ENCODE peak calls at places on chromosomes 5 and 9, in seven cellular contexts. L is NB4, J is BJ, Z is cardiac fibroblast, F is heart left ventricle, K is A549, G is body of pancreas. I is an unnamed sample.

GRCh38 chr9:107489687-107490605 is at the start of gene KLF4:
- DNase-seq in L (peak; percentile 92), J (peak; percentile 47), Z (peak; percentile 98), F (peak; percentile 93), K (peak; percentile 79), G (peak; percentile 93), I (peak; percentile 92)

GRCh38 chr5:11407553-11408145 is 496.6 kb downstream of the CTNND2 start:
- DNase-seq in L (no peak), J (no peak), Z (no peak), F (no peak), K (no peak), G (no peak), I (no peak)

GRCh38 chr5:6222121-6222520 is 156.2 kb downstream of the MED10 start:
- DNase-seq in L (no peak), J (no peak), Z (no peak), F (no peak), K (no peak), G (no peak), I (no peak)

GRCh38 chr5:156956321-156956720 is 6.7 kb downstream of the TIMD4 start:
- DNase-seq in L (no peak), J (no peak), Z (no peak), F (no peak), K (no peak), G (no peak), I (no peak)

GRCh38 chr5:55896663-55897062 is 45.5 kb downstream of the IL31RA start:
- DNase-seq in L (no peak), J (no peak), Z (peak; percentile 59), F (no peak), K (no peak), G (no peak), I (peak; percentile 44)

GRCh38 chr5:168341178-168341577 is 49.7 kb downstream of the WWC1 start:
- DNase-seq in L (no peak), J (no peak), Z (no peak), F (no peak), K (no peak), G (no peak), I (no peak)

GRCh38 chr5:58934629-58935097 is 351.8 kb downstream of the RAB3C start:
- DNase-seq in L (no peak), J (no peak), Z (no peak), F (no peak), K (no peak), G (no peak), I (peak; percentile 70)

GRCh38 chr5:34991486-34992238 is 56.1 kb downstream of the AGXT2 start:
- DNase-seq in L (no peak), J (no peak), Z (peak; percentile 21), F (no peak), K (no peak), G (no peak), I (peak; percentile 17)

GRCh38 chr9:32603914-32604852 is 31.2 kb upstream of the NDUFB6 start:
- DNase-seq in L (no peak), J (no peak), Z (no peak), F (no peak), K (peak; percentile 41), G (no peak), I (peak; percentile 21)

GRCh38 chr5:180875860-180876426 is 14.9 kb upstream of the ZFP62 start:
- DNase-seq in L (no peak), J (no peak), Z (no peak), F (no peak), K (no peak), G (no peak), I (no peak)

GRCh38 chr5:180872419-180872818 is 11.3 kb upstream of the ZFP62 start:
- DNase-seq in L (no peak), J (no peak), Z (no peak), F (no peak), K (no peak), G (no peak), I (no peak)

GRCh38 chr5:180870669-180871068 is 9.6 kb upstream of the ZFP62 start:
- DNase-seq in L (no peak), J (no peak), Z (no peak), F (no peak), K (no peak), G (no peak), I (no peak)

GRCh38 chr5:180873628-180874520 is 12.8 kb upstream of the ZFP62 start:
- DNase-seq in L (peak; percentile 92), J (no peak), Z (peak; percentile 20), F (peak; percentile 36), K (no peak), G (peak; percentile 71), I (peak; percentile 42)

GRCh38 chr5:180874804-180875582 is 13.9 kb upstream of the ZFP62 start:
- DNase-seq in L (no peak), J (no peak), Z (no peak), F (no peak), K (no peak), G (peak; percentile 30), I (no peak)
- TF ChIP-seq CTCF in L (no peak), J (no peak), Z (no peak), F (no peak), K (no peak), G (no peak), I (no peak)

DNA sequence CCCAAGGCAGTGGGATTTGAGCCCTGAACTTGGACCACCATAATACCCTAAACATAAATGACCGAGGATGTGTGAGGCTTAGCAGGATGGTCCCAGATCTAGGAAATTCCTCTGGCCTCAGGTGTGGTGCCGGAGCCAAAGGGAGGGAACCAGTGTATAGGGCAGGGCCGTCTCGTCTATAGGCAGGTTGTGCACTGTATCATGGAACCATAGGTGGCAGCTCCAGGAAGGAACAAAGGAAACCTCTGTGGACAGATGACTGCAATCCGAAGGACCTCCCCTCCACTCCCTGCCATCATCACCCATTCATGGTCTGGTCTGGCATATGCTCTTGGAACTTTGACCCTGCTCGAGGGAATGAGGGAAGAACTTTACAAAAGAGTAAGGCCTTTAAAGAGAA is 2.9 kb upstream of the MACIR start:
- DNase-seq in L (no peak), J (no peak), Z (no peak), F (no peak), K (no peak), G (no peak), I (no peak)
- H3K4me3 ChIP-seq in L (no peak overlapping the region), J (no peak overlapping the region), Z (no peak overlapping the region), F (no peak overlapping the region), K (no peak overlapping the region), G (no peak overlapping the region), I (no peak overlapping the region)

GRCh38 chr5:127830829-127831598 is 127.8 kb downstream of the CCDC192 start:
- DNase-seq in L (no peak), J (no peak), Z (no peak), F (no peak), K (no peak), G (no peak), I (no peak)

GRCh38 chr5:127832057-127832456 is 128.9 kb downstream of the CCDC192 start:
- DNase-seq in L (no peak), J (no peak), Z (no peak), F (no peak), K (no peak), G (no peak), I (no peak)

GRCh38 chr5:127838661-127839060 is 135.5 kb downstream of the CCDC192 start:
- DNase-seq in L (peak; percentile 63), J (no peak), Z (peak; percentile 39), F (no peak), K (no peak), G (no peak), I (peak; percentile 48)

GRCh38 chr5:127830157-127830556 is 127.0 kb downstream of the CCDC192 start:
- DNase-seq in L (no peak), J (no peak), Z (peak; percentile 33), F (no peak), K (no peak), G (no peak), I (no peak)

DNA sequence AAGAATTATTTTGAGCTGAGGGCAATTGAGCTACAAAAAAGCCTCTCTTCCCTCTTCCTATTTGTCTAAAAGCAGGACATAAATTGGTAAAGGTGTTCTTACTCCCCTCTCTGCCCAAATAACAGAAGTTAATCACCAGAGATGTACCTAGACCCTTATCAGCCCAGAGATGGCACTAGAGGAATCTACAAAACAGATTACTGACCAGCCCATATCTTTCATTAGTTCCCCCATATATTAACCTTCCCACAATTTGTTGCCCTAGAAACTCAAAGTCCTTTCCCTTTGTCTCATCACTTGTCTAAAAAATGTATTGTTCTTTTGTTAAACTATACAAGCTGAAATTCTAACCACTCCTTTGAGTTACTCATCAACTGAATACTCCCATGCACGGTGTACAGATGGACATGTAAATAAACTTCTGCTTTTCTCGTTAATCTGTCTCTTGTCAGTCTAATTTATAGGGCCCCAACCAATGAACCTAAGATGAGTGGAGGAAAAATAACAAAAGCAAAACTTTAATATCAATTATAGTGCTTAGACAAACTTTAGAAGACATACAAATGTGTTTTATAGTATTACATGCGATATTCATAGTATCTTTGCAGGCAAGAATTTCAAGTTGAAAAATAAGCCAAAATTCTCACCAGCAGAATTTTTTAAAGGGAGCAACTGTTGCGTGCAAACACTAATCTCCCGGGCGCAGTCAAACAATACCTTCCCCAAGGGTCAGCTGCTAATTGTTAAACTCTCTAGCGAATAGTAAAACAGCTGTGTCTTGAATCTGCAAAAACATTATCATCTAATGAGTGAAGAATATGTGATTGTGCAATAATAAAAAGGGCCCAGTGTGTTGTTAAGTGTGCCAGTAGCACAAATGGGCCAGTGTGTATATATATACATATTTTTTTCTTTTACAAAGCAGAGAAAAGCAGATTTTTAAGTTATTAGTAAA is 131.1 kb downstream of the CCDC192 start:
- DNase-seq in L (peak; percentile 67), J (no peak), Z (peak; percentile 70), F (no peak), K (no peak), G (no peak), I (peak; percentile 8)
- TF ChIP-seq CTCF in L (no peak), J (no peak), Z (no peak), F (no peak), K (peak; percentile 11), G (no peak), I (no peak)

GRCh38 chr9:16653491-16654407 is 216.7 kb downstream of the BNC2 start:
- DNase-seq in L (no peak), J (no peak), Z (peak; percentile 42), F (no peak), K (no peak), G (no peak), I (no peak)
- H3K4me3 ChIP-seq in L (no peak overlapping the region), J (no peak overlapping the region), Z (no peak overlapping the region), F (peak overlapping the region; percentile 26), K (no peak overlapping the region), G (no peak overlapping the region), I (no peak overlapping the region)